ENCODE peak calls at places on chromosomes 5 and 9, in eight cellular contexts. Y is naive thymus-derived CD8-positive, alpha-beta T cell; K is HuH-7; J is NCI-H2171 treated with DMSO at 0.1 percent for 48 hours; Z is smooth muscle cell of the brain vasculature; P is activated CD8-positive, alpha-beta T cell treated with anti-CD3 and anti-CD28 coated beads, Interleukin-2, amount 10 ng/mL, durations not matched to agents 7 days and 5 days; B is Caco-2; C is fibroblast of pulmonary artery. O is an unnamed sample.
A peak's percentile ranks its signal among the peaks of the same experiment; 100 is the strongest.

GRCh38 chr5:458547-459353 is 15.8 kb downstream of the EXOC3 start:
- DNase-seq in Y (no peak), K (no peak), J (no peak), Z (no peak), P (no peak), B (peak; percentile 35), C (peak; percentile 45), O (peak; percentile 90)

GRCh38 chr5:135391869-135392255 is 7.2 kb downstream of the MACROH2A1 start:
- DNase-seq in Y (no peak), K (no peak), J (no peak), Z (no peak), P (peak; percentile 12), B (no peak), C (no peak), O (no peak)

GRCh38 chr9:129005336-129005997 is 22.7 kb downstream of the SH3GLB2 start:
- DNase-seq in Y (no peak), K (no peak), J (no peak), Z (no peak), P (no peak), B (no peak), C (no peak), O (no peak)

GRCh38 chr5:526456-527088 is 2.3 kb upstream of the SLC9A3 start:
- DNase-seq in Y (no peak), K (no peak), J (no peak), Z (no peak), P (no peak), B (no peak), C (no peak), O (no peak)

GRCh38 chr9:130156672-130157071 is 15.5 kb upstream of the NCS1 start:
- DNase-seq in Y (no peak), K (no peak), J (no peak), Z (no peak), P (no peak), B (no peak), C (no peak), O (no peak)

GRCh38 chr5:83034552-83035181 is 42.5 kb downstream of the TMEM167A start:
- DNase-seq in Y (no peak), K (no peak), J (no peak), Z (no peak), P (no peak), B (no peak), C (no peak), O (no peak)

GRCh38 chr9:4780651-4781050 is 12.1 kb upstream of the RCL1 start:
- DNase-seq in Y (no peak), K (no peak), J (no peak), Z (no peak), P (no peak), B (no peak), C (no peak), O (no peak)

GRCh38 chr5:39670391-39670790 is 245.6 kb upstream of the DAB2 start:
- DNase-seq in Y (no peak), K (no peak), J (no peak), Z (no peak), P (no peak), B (no peak), C (no peak), O (no peak)

GRCh38 chr5:139492700-139493192 is 10.2 kb upstream of the STING1 start:
- DNase-seq in Y (no peak), K (no peak), J (no peak), Z (no peak), P (no peak), B (peak; percentile 29), C (peak; percentile 46), O (no peak)

GRCh38 chr5:66661149-66661548 is 65.0 kb downstream of the MAST4 start:
- DNase-seq in Y (no peak), K (no peak), J (peak; percentile 59), Z (no peak), P (no peak), B (no peak), C (peak; percentile 77), O (no peak)

GRCh38 chr5:61949054-61949679 is 356.8 kb upstream of the KIF2A start:
- DNase-seq in Y (no peak), K (no peak), J (no peak), Z (no peak), P (no peak), B (no peak), C (no peak), O (no peak)

GRCh38 chr5:58764199-58764598 is 181.3 kb downstream of the RAB3C start:
- DNase-seq in Y (no peak), K (no peak), J (no peak), Z (no peak), P (no peak), B (no peak), C (no peak), O (no peak)

GRCh38 chr5:72938206-72938605 is 17.6 kb upstream of the FCHO2 start:
- DNase-seq in Y (no peak), K (peak; percentile 65), J (no peak), Z (no peak), P (no peak), B (no peak), C (peak; percentile 49), O (no peak)

GRCh38 chr5:40841068-40841805 is at the start of gene CARD6:
- DNase-seq in Y (no peak), K (no peak), J (no peak), Z (no peak), P (no peak), B (no peak), C (peak; percentile 65), O (no peak)

GRCh38 chr5:71651554-71651953 is 64.4 kb downstream of the MCCC2 start:
- DNase-seq in Y (no peak), K (no peak), J (no peak), Z (no peak), P (no peak), B (no peak), C (no peak), O (no peak)

GRCh38 chr9:112556497-112557085 is 70.0 kb downstream of the KIAA1958 start:
- DNase-seq in Y (no peak), K (no peak), J (no peak), Z (no peak), P (no peak), B (no peak), C (peak; percentile 14), O (no peak)

GRCh38 chr9:84744195-84744594 is 74.7 kb downstream of the NTRK2 start:
- DNase-seq in Y (no peak), K (no peak), J (no peak), Z (no peak), P (no peak), B (no peak), C (no peak), O (no peak)

GRCh38 chr5:65992630-65993029 is 66.3 kb downstream of the ERBIN start:
- DNase-seq in Y (no peak), K (no peak), J (no peak), Z (no peak), P (no peak), B (no peak), C (no peak), O (no peak)

O was measured in stimulated activated naive B cell treated with anti-CD40 and anti-IgM and Interleukin-4, amounts not matched to agents 10 μg/mL and 1 μg/mL and 100 μg/mL, for 72 hours.